ENCODE peak calls at places on chromosomes 6 and 20, in eight cellular contexts. Q is A549, A is transverse colon, H is endothelial cell of umbilical vein, R is breast epithelium, Y is Peyer's patch, D is IMR-90, E is adrenal gland. M is an unnamed sample.

GRCh38 chr6:35086636-35087360 is 54.3 kb downstream of the TCP11 start:
- DNase-seq in Q (no peak), A (no peak), H (no peak), R (no peak), Y (peak; percentile 29), D (no peak), E (no peak), M (no peak)

GRCh38 chr6:119482850-119483285 is 133.3 kb upstream of the MAN1A1 start:
- DNase-seq in Q (no peak), A (no peak), H (no peak), R (no peak), Y (no peak), D (no peak), E (no peak), M (no peak)

GRCh38 chr6:13916230-13916944 is 8.4 kb upstream of the RNF182 start:
- DNase-seq in Q (no peak), A (no peak), H (no peak), R (no peak), Y (no peak), D (peak; percentile 42), E (no peak), M (no peak)

GRCh38 chr6:113221850-113222249 is 635.3 kb upstream of the MARCKS start:
- DNase-seq in Q (no peak), A (no peak), H (no peak), R (no peak), Y (no peak), D (no peak), E (no peak), M (no peak)

GRCh38 chr20:57795977-57796560 is 86.3 kb upstream of the PMEPA1 start:
- DNase-seq in Q (no peak), A (no peak), H (no peak), R (no peak), Y (no peak), D (no peak), E (no peak), M (no peak)

GRCh38 chr20:43799150-43799711 is 72.4 kb upstream of the GTSF1L start:
- DNase-seq in Q (no peak), A (no peak), H (no peak), R (no peak), Y (no peak), D (peak; percentile 37), E (no peak), M (no peak)

GRCh38 chr6:30720738-30721197 is 616 bp downstream of the TUBB start:
- DNase-seq in Q (peak; percentile 72), A (peak; percentile 84), H (peak; percentile 56), R (peak; percentile 76), Y (peak; percentile 90), D (peak; percentile 32), E (peak; percentile 83), M (no peak)

GRCh38 chr6:74932214-74932923 is 273.5 kb downstream of the COL12A1 start:
- DNase-seq in Q (no peak), A (no peak), H (no peak), R (no peak), Y (no peak), D (peak; percentile 10), E (no peak), M (no peak)

GRCh38 chr6:21626756-21627155 is 33.2 kb downstream of the SOX4 start:
- DNase-seq in Q (no peak), A (no peak), H (no peak), R (no peak), Y (no peak), D (no peak), E (no peak), M (no peak)

GRCh38 chr6:1322206-1322605 is 10.3 kb downstream of the FOXQ1 start:
- DNase-seq in Q (no peak), A (no peak), H (no peak), R (no peak), Y (no peak), D (no peak), E (no peak), M (no peak)

GRCh38 chr6:105624055-105624454 is 221.2 kb upstream of the PREP start:
- DNase-seq in Q (no peak), A (no peak), H (no peak), R (no peak), Y (no peak), D (no peak), E (no peak), M (no peak)

GRCh38 chr6:15385521-15385920 is 139.7 kb downstream of the JARID2 start:
- DNase-seq in Q (no peak), A (no peak), H (no peak), R (no peak), Y (no peak), D (no peak), E (no peak), M (no peak)

GRCh38 chr6:44271406-44271723 is 1.1 kb downstream of the TMEM151B start:
- DNase-seq in Q (no peak), A (no peak), H (no peak), R (no peak), Y (no peak), D (no peak), E (no peak), M (no peak)

GRCh38 chr6:44270526-44271405 is 516 bp downstream of the TMEM151B start:
- DNase-seq in Q (no peak), A (no peak), H (no peak), R (no peak), Y (no peak), D (no peak), E (no peak), M (no peak)

GRCh38 chr6:44268095-44268628 is 2.1 kb upstream of the TMEM151B start:
- DNase-seq in Q (peak; percentile 53), A (peak; percentile 71), H (peak; percentile 69), R (peak; percentile 49), Y (peak; percentile 85), D (peak; percentile 46), E (peak; percentile 65), M (no peak)

GRCh38 chr6:44269921-44270525 is at the start of gene TMEM151B:
- DNase-seq in Q (no peak), A (no peak), H (no peak), R (no peak), Y (no peak), D (no peak), E (no peak), M (no peak)

DNA sequence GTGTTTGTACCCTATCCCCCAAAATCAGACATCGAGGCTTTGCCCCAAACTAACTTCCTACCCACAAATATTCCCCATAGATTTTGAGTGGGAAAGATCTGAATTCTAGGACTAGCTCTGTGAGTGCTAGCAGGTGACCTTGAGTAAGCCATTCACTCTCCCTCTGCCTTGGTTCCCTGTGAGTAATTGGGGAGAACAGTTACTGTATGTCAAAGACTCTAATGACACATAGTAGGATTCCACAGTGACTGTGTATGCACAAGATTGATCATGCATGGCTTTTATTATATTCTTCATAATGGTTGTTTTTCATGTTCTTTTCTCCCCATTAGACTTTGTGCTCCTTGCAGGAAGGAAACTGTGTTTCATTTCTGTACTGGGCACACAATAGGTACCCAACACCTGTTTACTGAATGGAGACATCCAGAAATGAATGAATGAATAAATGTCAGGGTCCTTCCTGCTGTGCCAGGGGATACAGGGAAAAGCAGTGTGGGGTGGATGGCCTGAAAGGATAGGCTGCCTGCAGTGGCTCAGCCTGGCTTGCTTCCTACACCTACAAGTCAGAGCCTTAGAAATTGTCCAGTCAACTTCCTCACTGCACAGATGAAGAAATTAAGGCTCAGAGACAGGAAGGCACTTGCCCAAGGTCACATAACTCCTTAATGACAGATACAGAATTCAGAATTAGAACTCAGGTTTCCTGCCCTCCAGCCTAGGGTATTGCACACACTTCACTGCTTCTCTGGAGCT is 906 bp upstream of the TMEM151B start:
- DNase-seq in Q (no peak), A (no peak), H (no peak), R (no peak), Y (no peak), D (no peak), E (no peak), M (no peak)
- TF ChIP-seq POLR2A in Q (no peak), A (no peak), H (no peak), R (no peak), Y (no peak), D (no peak), E (no peak), M (no peak)

DNA sequence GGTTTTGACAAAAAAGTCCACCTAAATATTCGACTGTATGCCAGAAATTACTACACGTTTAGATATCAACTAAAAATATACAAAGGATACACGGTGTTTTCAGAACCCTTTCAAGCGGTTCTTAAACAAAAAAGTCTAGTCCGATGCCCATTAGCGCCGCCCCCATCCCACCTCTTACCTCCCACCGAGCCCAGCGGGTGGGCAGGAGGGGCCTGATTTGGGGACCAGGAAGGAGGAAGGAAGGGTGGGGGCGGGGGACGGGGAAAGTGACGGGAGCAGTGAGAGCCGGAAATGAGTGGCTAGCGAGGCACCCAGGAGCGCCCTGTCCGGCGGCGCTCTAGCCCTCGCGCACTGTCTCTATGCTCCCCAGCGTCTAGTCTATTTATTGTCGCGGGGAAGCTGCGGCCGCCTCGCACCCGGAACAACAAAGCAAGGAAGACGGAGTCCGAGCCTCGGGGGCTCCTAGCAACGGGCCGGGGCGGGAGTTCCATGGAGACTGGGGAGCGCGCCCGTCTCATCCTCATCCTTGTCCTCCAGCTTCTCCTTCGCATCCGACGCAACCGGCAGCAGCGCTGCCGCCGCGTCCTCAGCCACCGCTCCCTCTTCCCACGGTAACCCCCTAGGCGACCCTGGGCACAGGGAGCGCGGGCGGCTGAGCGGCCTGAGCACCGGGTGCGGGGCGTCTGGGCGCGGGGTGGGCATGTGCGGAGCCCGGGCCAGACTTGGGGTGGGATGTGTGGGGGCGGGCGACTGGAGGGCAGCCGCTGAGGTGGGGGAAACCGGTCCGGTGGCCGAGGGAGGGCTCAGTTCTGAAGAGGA is at the start of gene TBPL1:
- DNase-seq in Q (peak; percentile 96), A (peak; percentile 95), H (peak; percentile 96), R (peak; percentile 91), Y (peak; percentile 97), D (peak; percentile 95), E (peak; percentile 93), M (peak; percentile 67)
- TF ChIP-seq POLR2A in Q (peak; percentile 55), A (peak; percentile 76), H (peak; percentile 74), R (no peak), Y (peak; percentile 65), D (peak; percentile 88), E (peak; percentile 35), M (peak; percentile 63)

GRCh38 chr6:27752038-27752885 is 159.9 kb downstream of the OR2B2 start:
- DNase-seq in Q (peak; percentile 79), A (peak; percentile 50), H (peak; percentile 89), R (peak; percentile 38), Y (peak; percentile 68), D (peak; percentile 76), E (peak; percentile 50), M (no peak)
- TF ChIP-seq POLR2A in Q (no peak), A (no peak), H (no peak), R (no peak), Y (no peak), D (no peak), E (no peak), M (no peak)

DNA sequence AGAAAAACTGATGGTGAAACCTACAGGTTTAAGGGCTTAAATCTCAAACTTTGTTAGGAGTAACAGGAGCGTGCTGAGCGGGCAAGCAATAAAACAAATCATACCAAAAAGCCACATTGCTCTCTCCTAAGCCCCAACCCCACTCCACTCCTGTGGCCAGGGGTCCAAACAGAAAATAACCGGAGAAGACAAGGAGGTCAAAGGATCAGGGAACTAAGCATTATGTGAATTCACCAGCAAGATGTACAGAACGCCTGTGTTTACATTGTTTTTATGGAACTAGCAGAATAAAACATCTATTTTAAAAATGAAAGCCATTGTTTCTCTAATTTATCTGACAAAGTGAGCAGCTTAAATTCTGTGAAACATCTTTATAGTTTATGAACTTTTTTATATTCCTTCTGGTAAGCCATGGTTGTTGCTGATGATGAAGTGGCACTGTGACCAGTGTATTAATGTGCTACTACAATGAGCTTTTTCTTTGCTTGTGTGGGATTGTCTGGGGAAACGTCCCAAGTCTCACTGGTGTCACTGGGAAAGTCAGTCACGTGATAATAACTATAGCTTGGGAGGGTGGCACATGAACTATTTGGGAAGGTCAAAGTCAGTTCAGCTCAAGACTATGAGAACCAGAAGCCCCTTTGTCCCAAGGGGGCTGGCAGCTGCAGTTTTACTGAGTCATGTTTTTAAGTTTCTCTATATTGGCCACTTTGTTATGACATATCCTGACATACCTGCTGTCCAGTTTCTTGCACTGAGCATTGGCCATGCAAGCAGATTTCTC is 9.8 kb downstream of the FAM210B start:
- DNase-seq in Q (no peak), A (no peak), H (no peak), R (no peak), Y (no peak), D (no peak), E (no peak), M (no peak)
- TF ChIP-seq POLR2A in Q (no peak), A (no peak), H (no peak), R (no peak), Y (no peak), D (no peak), E (no peak), M (no peak)

M was measured in H54.